ENCODE peak calls at places on chromosomes 2 and 18, in four cellular contexts. N is heart right ventricle, I is NCI-H2171 treated with DMSO at 0.1 percent for 48 hours, G is HS-5. D is an unnamed sample.

GRCh38 chr2:56889738-56890137 is 705.9 kb downstream of the CCDC85A start:
- DNase-seq in N (no peak), I (no peak), G (no peak), D (no peak)

GRCh38 chr2:235605306-235605998 is 111.6 kb downstream of the AGAP1 start:
- DNase-seq in N (peak; percentile 76), I (peak; percentile 78), G (peak; percentile 93), D (no peak)

GRCh38 chr18:58314284-58314683 is 270.3 kb downstream of the NEDD4L start:
- DNase-seq in N (no peak), I (no peak), G (peak; percentile 69), D (no peak)

GRCh38 chr2:184780944-184781343 is 182.6 kb downstream of the ZNF804A start:
- DNase-seq in N (no peak), I (no peak), G (no peak), D (no peak)

GRCh38 chr2:174836345-174836999 is 72.2 kb upstream of the CHRNA1 start:
- DNase-seq in N (no peak), I (no peak), G (peak; percentile 96), D (no peak)

GRCh38 chr2:62814132-62814531 is 108.6 kb downstream of the EHBP1 start:
- DNase-seq in N (no peak), I (no peak), G (peak; percentile 65), D (no peak)

GRCh38 chr2:133635115-133635514 is 66.9 kb upstream of the NCKAP5 start:
- DNase-seq in N (no peak), I (no peak), G (no peak), D (no peak)

GRCh38 chr18:11956371-11957308 is 24.7 kb upstream of the IMPA2 start:
- DNase-seq in N (no peak), I (no peak), G (no peak), D (no peak)

GRCh38 chr2:29129586-29130281 is 14.5 kb downstream of the CLIP4 start:
- DNase-seq in N (no peak), I (no peak), G (no peak), D (no peak)

GRCh38 chr18:13536578-13536977 is 189.8 kb downstream of the FAM210A start:
- DNase-seq in N (no peak), I (no peak), G (no peak), D (no peak)

GRCh38 chr2:80852079-80852807 is 547.7 kb upstream of the LRRTM1 start:
- DNase-seq in N (no peak), I (no peak), G (no peak), D (no peak)

GRCh38 chr18:23922939-23923338 is 91.6 kb upstream of the TTC39C start:
- DNase-seq in N (no peak), I (no peak), G (no peak), D (no peak)

GRCh38 chr2:109330056-109330455 is 201.1 kb downstream of the SH3RF3 start:
- DNase-seq in N (no peak), I (no peak), G (no peak), D (no peak)

GRCh38 chr2:108383146-108383830 is 5.5 kb downstream of the SULT1C4 start:
- DNase-seq in N (no peak), I (no peak), G (no peak), D (no peak)

GRCh38 chr2:176137883-176138282 is 8.4 kb downstream of the HOXD8 start:
- DNase-seq in N (no peak), I (no peak), G (no peak), D (no peak)

GRCh38 chr18:47931707-47932103 is 1.2 kb upstream of the SMAD2 start:
- DNase-seq in N (no peak), I (peak; percentile 80), G (peak; percentile 14), D (peak; percentile 8)

GRCh38 chr2:160984426-160985077 is 175.7 kb upstream of the TANK start:
- DNase-seq in N (no peak), I (no peak), G (no peak), D (no peak)

GRCh38 chr2:225415809-225416208 is 16.3 kb downstream of the NYAP2 start:
- DNase-seq in N (no peak), I (no peak), G (no peak), D (no peak)

GRCh38 chr2:181953773-181954537 is 31.7 kb upstream of the PPP1R1C start:
- DNase-seq in N (peak; percentile 15), I (no peak), G (no peak), D (peak; percentile 54)

GRCh38 chr2:182345384-182345783 is 81.5 kb downstream of the PDE1A start:
- DNase-seq in N (no peak), I (no peak), G (no peak), D (no peak)

GRCh38 chr2:203527719-203528118 is 7.4 kb downstream of the RAPH1 start:
- DNase-seq in N (no peak), I (no peak), G (no peak), D (no peak)

GRCh38 chr2:160337728-160338127 is 137.7 kb upstream of the ITGB6 start:
- DNase-seq in N (no peak), I (no peak), G (no peak), D (no peak)

GRCh38 chr2:86055314-86055713 is 50.4 kb downstream of the POLR1A start:
- DNase-seq in N (no peak), I (no peak), G (no peak), D (no peak)

GRCh38 chr18:36181898-36182506 is 5.3 kb upstream of the MOCOS start:
- DNase-seq in N (no peak), I (no peak), G (no peak), D (no peak)

GRCh38 chr2:100730290-100730868 is 89.6 kb upstream of the NPAS2 start:
- DNase-seq in N (peak; percentile 58), I (no peak), G (peak; percentile 79), D (no peak)

GRCh38 chr18:48864876-48865275 is 85.9 kb downstream of the SMAD7 start:
- DNase-seq in N (no peak), I (no peak), G (no peak), D (no peak)

GRCh38 chr2:72719416-72719815 is 106.4 kb downstream of the EXOC6B start:
- DNase-seq in N (no peak), I (peak; percentile 54), G (no peak), D (no peak)

GRCh38 chr18:37578886-37579513 is 13.4 kb upstream of the CELF4 start:
- DNase-seq in N (no peak), I (peak; percentile 72), G (no peak), D (no peak)

GRCh38 chr18:21270453-21270852 is 28.4 kb downstream of the GREB1L start:
- DNase-seq in N (no peak), I (no peak), G (no peak), D (no peak)

GRCh38 chr2:43427032-43427424 is 168.8 kb downstream of the THADA start:
- DNase-seq in N (no peak), I (no peak), G (no peak), D (no peak)

GRCh38 chr2:149291881-149292280 is 38.5 kb upstream of the LYPD6 start:
- DNase-seq in N (no peak), I (no peak), G (no peak), D (no peak)

GRCh38 chr2:152718909-152719645 is 657 bp downstream of the ARL6IP6 start:
- DNase-seq in N (no peak), I (peak; percentile 78), G (peak; percentile 43), D (no peak)

GRCh38 chr2:168231609-168232241 is 15.7 kb downstream of the STK39 start:
- DNase-seq in N (peak; percentile 14), I (peak; percentile 79), G (no peak), D (no peak)

GRCh38 chr2:104853401-104853925 is 452 bp upstream of the POU3F3 start:
- DNase-seq in N (no peak), I (no peak), G (no peak), D (no peak)

GRCh38 chr2:20404950-20405349 is 41.9 kb upstream of the RHOB start:
- DNase-seq in N (no peak), I (no peak), G (no peak), D (no peak)

GRCh38 chr18:79070486-79070885 is 1.3 kb downstream of the ATP9B start:
- DNase-seq in N (no peak), I (no peak), G (no peak), D (no peak)

GRCh38 chr2:60882971-60883753 is 1.8 kb downstream of the REL start:
- DNase-seq in N (no peak), I (no peak), G (no peak), D (peak; percentile 2)

GRCh38 chr18:21393986-21394385 is 152.0 kb downstream of the GREB1L start:
- DNase-seq in N (no peak), I (no peak), G (no peak), D (no peak)